ENCODE peak calls at places on chromosomes 11 and 22, in four cellular contexts. E is AG09309, Q is spleen, D is fibroblast of the aortic adventitia. L is an unnamed sample.

GRCh38 chr22:37167176-37167980 is 17.7 kb upstream of the IL2RB start:
- DNase-seq in E (no peak), Q (peak; percentile 78), D (no peak), L (no peak)

GRCh38 chr11:29751618-29752017 is 265.2 kb downstream of the KCNA4 start:
- DNase-seq in Q (no peak), E (no peak), D (no peak), L (no peak)

GRCh38 chr22:46546466-46547178 is 9.2 kb upstream of the CELSR1 start:
- DNase-seq in Q (peak; percentile 62), E (no peak), D (peak; percentile 65), L (no peak)

GRCh38 chr11:121687961-121688566 is 235.3 kb upstream of the SORL1-AS1 start:
- DNase-seq in E (peak; percentile 31), Q (no peak), D (peak; percentile 31), L (no peak)

GRCh38 chr11:66882540-66882939 is 25.7 kb downstream of the LRFN4 start:
- DNase-seq in D (no peak), E (no peak), Q (no peak), L (no peak)

GRCh38 chr11:133174013-133174412 is 358.3 kb downstream of the OPCML start:
- DNase-seq in Q (no peak), E (no peak), D (no peak), L (no peak)

GRCh38 chr22:47371263-47372090 is 609.0 kb downstream of the TBC1D22A start:
- DNase-seq in E (no peak), D (no peak), Q (peak; percentile 45), L (peak; percentile 68)

GRCh38 chr11:724733-725386 is 18.8 kb downstream of the EPS8L2 start:
- DNase-seq in E (no peak), D (no peak), Q (no peak), L (no peak)

GRCh38 chr22:33034753-33035152 is 23.4 kb downstream of the SYN3 start:
- DNase-seq in Q (no peak), E (no peak), D (no peak), L (peak; percentile 34)
- TF ChIP-seq CTCF in Q (no peak), E (no peak), D (no peak), L (no peak)

GRCh38 chr11:57299150-57299737 is 25.5 kb downstream of the TNKS1BP1 start:
- DNase-seq in D (no peak), Q (no peak), E (no peak), L (no peak)
- TF ChIP-seq CTCF in D (no peak), Q (no peak), E (no peak), L (no peak)

DNA sequence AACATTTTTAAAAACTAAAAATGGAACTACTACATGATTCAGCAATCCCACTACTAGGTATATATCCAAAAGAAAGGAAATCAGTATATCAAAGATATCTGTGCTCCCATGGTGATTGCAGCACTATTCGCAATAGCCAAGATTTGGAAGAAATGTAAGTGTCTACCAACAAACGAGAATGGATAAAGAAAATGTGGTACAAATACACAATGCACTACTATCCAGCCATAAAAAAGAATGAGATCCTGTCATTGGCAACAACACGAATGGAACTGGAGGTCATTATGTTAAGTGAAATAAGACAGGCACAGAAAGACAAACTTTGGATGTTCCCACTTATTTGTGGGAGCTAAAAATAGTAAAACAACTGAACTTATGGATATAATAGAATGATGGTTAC is 575.9 kb upstream of the CCDC90B start:
- DNase-seq in D (no peak), Q (no peak), E (no peak), L (no peak)
- TF ChIP-seq CTCF in D (no peak), Q (no peak), E (no peak), L (no peak)

DNA sequence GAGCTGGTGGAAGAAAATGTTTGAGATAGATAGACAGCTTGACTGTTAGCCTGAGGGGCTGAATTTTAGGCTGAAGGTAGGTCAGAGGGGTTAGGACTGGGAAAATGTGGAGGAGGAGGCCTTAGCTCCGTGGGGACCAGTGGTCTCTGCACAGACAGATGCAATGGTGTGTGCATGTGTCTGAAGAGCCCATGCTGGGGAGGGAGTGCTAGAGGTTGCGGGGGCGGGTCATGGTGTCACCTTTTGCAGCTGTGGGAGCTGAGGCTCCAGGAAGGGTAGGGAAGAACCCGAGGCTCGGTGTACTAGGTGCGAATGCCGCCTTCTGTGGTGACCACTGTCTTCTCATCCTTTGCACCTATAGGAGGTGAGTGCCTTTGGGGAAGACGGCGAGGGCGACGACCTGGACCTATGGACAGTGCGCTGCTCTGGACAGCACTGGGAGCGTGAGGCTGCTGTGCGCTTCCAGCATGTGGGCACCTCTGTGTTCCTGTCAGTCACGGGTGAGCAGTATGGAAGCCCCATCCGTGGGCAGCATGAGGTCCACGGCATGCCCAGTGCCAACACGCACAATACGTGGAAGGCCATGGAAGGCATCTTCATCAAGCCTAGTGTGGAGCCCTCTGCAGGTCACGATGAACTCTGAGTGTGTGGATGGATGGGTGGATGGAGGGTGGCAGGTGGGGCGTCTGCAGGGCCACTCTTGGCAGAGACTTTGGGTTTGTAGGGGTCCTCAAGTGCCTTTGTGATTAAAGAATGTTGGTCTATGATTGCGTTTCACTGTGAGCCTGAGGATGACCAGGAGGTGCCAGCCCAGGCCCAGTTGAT is 1.6 kb downstream of the SDF2L1 start:
- DNase-seq in D (no peak), Q (no peak), E (no peak), L (no peak)
- TF ChIP-seq CTCF in D (no peak), Q (no peak), E (peak; percentile 14), L (no peak)

GRCh38 chr11:114150671-114151070 is 91.2 kb downstream of the ZBTB16 start:
- DNase-seq in E (no peak), D (no peak), Q (no peak), L (no peak)

GRCh38 chr11:114151631-114152030 is 92.1 kb downstream of the ZBTB16 start:
- DNase-seq in D (no peak), Q (no peak), E (no peak), L (no peak)

GRCh38 chr11:114149689-114150407 is 90.3 kb downstream of the ZBTB16 start:
- DNase-seq in E (no peak), Q (no peak), D (no peak), L (no peak)

GRCh38 chr11:114145166-114145695 is 85.7 kb downstream of the ZBTB16 start:
- DNase-seq in E (no peak), D (no peak), Q (no peak), L (no peak)

GRCh38 chr11:114147389-114148382 is 88.2 kb downstream of the ZBTB16 start:
- DNase-seq in E (no peak), Q (no peak), D (peak; percentile 23), L (no peak)
- TF ChIP-seq CTCF in E (no peak), Q (no peak), D (no peak), L (no peak)

GRCh38 chr11:73196576-73196975 is 21.5 kb upstream of the P2RY2 start:
- DNase-seq in Q (no peak), E (no peak), D (no peak), L (no peak)
- TF ChIP-seq CTCF in Q (no peak), E (no peak), D (no peak), L (no peak)

GRCh38 chr11:15913261-15913660 is 443.1 kb downstream of the SOX6 start:
- DNase-seq in D (no peak), Q (no peak), E (no peak), L (no peak)
- TF ChIP-seq CTCF in D (peak; percentile 6), Q (no peak), E (no peak), L (peak; percentile 48)

L was measured in osteocyte.